ENCODE peak calls at places on chromosomes 11 and 22, in six cellular contexts. Y is H9, W is H1, I is mesenchymal stem cell, N is trophoblast cell, G is IMR-90. A is an unnamed sample.

GRCh38 chr22:23608583-23608982 is 23.5 kb downstream of the DRICH1 start:
- DNase-seq in W (peak), G (peak), I (peak), N (no peak), Y (peak), A (peak)

GRCh38 chr22:47337161-47337621 is 574.7 kb downstream of the TBC1D22A start:
- DNase-seq in Y (no peak), G (peak), W (no peak), I (no peak), N (no peak), A (no peak)

GRCh38 chr11:46913484-46913883 is 4.9 kb downstream of the LRP4 start:
- DNase-seq in N (no peak), I (peak), Y (no peak), W (no peak), G (no peak), A (no peak)

GRCh38 chr11:131645237-131645636 is 274.8 kb downstream of the NTM start:
- DNase-seq in N (no peak), G (no peak), W (no peak), Y (no peak), I (no peak), A (no peak)

GRCh38 chr11:17256512-17256911 is 20.0 kb upstream of the NUCB2 start:
- DNase-seq in N (no peak), I (peak), W (no peak), G (peak), Y (no peak), A (no peak)

GRCh38 chr11:82003671-82004148 is 730.0 kb downstream of the FAM181B start:
- DNase-seq in I (no peak), Y (no peak), G (no peak), W (no peak), N (no peak), A (no peak)

GRCh38 chr11:94823127-94823732 is 55.1 kb downstream of the AMOTL1 start:
- DNase-seq in I (no peak), Y (no peak), W (no peak), N (no peak), G (no peak), A (no peak)

GRCh38 chr22:42745118-42745517 is 24.4 kb upstream of the A4GALT start:
- DNase-seq in N (peak), G (peak), Y (no peak), W (no peak), I (peak), A (no peak)

GRCh38 chr11:113796663-113797259 is 17.2 kb downstream of the CLDN25 start:
- DNase-seq in Y (no peak), N (peak), G (peak), W (no peak), I (peak), A (no peak)

GRCh38 chr11:68043349-68044144 is 4.7 kb downstream of the TCIRG1 start:
- DNase-seq in W (no peak), N (no peak), G (peak), Y (peak), I (peak), A (no peak)

GRCh38 chr11:32088117-32088941 is 2.5 kb upstream of the RCN1 start:
- DNase-seq in N (peak), G (peak), I (peak), W (no peak), Y (no peak), A (no peak)

GRCh38 chr11:44808053-44808753 is 81.4 kb downstream of the TSPAN18 start:
- DNase-seq in Y (no peak), G (no peak), N (no peak), W (no peak), I (no peak), A (no peak)

GRCh38 chr11:117438371-117439000 is 110.8 kb downstream of the CEP164 start:
- DNase-seq in N (peak), Y (no peak), W (no peak), G (peak), I (no peak), A (no peak)

GRCh38 chr11:121450424-121450823 is 1.7 kb upstream of the SORL1 start:
- DNase-seq in W (no peak), G (no peak), N (no peak), I (no peak), Y (no peak), A (no peak)

DNA sequence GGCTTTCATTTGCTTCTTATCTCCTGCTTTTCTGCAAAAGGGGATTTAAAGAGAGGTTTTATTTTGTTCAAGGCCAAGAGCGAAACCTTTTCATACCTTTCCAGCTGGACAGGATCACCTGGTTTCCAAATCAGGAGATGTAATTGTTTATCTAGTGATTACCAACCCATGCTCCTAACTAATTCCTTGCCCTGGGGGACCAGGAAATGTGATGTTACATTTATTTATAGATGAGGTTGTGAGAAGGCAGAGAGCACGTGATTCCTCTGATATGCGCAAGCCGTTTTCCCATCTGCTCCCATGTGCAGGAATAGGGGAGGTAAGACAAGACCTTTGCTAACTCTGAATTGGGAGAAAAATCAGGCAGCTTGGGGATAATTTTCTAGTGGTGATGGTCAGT is 507.2 kb upstream of the LARGE1 start:
- DNase-seq in W (no peak), G (no peak), N (no peak), I (no peak), Y (no peak), A (no peak)
- H3K14ac ChIP-seq in W (no peak), G (no peak), N (no peak), I (no peak), Y (no peak), A (no peak)

GRCh38 chr11:15843309-15843857 is 513.0 kb downstream of the SOX6 start:
- DNase-seq in G (peak), N (no peak), Y (peak), I (no peak), W (no peak), A (peak)
- H3K4ac ChIP-seq in G (no peak), N (no peak), Y (no peak), I (no peak), W (no peak), A (no peak)

DNA sequence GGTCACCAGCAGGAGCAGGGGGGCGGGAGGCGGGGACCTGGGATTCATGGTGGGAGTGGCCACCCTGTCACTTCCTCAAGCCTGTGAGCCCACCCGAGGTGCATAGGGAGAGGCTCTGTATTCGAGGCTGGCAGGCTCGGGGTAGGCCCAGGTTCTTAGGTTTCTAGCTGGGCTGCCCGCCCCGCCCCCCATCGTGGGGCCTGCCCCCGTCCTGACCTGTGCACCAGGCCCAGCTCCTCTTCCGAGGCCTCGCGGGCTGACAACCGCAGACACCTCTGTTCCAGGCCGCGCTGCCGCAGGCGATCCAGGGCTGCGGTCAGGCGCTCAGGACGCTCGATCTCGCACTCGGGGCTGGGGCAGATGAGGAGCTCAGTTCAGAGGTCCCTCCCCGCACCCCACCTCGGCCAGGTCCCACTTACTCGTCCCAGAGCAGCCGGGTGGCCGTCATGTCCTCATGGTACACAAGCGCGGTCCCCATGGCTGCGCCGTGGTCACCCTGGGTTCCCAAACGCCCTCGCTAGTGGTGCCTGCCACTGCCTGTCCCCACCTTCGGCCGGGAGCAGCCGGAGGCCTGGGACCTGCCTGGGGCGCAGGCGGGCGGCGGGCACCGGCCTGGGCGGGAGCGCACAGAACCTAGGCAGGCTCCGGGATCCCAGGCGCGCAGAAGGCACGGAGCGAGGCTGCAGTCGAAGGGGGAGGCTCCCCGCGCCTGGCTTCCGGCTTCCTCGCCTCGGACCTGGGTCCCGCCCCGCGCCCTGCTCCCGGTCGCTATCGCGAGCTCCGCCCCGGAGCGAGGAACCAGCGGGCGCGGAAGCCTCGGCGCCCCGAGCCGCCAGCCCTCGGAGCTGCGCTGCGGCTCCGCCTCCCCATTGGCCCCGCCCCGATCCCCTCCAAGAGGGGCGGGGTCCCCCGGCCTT is at the start of gene HDAC10:
- DNase-seq in I (peak), G (peak), N (peak), Y (peak), W (peak), A (peak)
- H2AK5ac ChIP-seq in I (peak), G (peak), N (peak), Y (no peak), W (no peak), A (peak)

DNA sequence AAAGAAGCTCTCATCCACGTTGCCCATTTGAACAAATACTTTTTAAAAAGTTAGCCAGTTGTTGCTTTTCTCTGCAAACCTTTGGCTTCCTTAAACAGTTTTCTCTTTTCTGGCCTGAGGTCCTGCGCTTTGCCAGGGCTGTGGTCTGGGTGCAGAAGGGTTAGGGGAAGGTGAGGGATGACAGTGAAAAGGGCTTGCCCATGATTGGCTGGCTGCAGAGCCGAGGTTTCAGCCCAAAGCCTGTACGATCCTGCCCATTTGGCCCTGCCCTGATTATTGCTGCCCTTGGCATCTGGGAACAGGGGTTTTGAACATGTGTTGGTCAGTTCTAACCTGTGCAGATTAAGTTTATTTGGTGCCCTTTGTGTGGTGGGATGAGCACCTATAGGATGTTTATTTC is 1.5 kb downstream of the INCENP start:
- DNase-seq in W (no peak), G (no peak), I (no peak), N (no peak), Y (no peak), A (no peak)
- H3K14ac ChIP-seq in W (no peak), G (no peak), I (no peak), N (no peak), Y (no peak), A (no peak)

GRCh38 chr11:122833133-122833470 is 5.2 kb upstream of the CRTAM start:
- DNase-seq in W (no peak), Y (no peak), I (no peak), N (no peak), G (no peak), A (no peak)

GRCh38 chr11:122836916-122837315 is 1.4 kb upstream of the CRTAM start:
- DNase-seq in Y (no peak), I (no peak), N (no peak), G (no peak), W (no peak), A (no peak)

GRCh38 chr11:122837528-122838346 is 563 bp upstream of the CRTAM start:
- DNase-seq in N (no peak), G (no peak), Y (no peak), W (no peak), I (no peak), A (no peak)

GRCh38 chr11:122834065-122834464 is 4.2 kb upstream of the CRTAM start:
- DNase-seq in G (no peak), Y (no peak), I (no peak), W (no peak), N (no peak), A (no peak)
- H3K4ac ChIP-seq in G (no peak), Y (no peak), I (no peak), W (no peak), N (no peak), A (no peak)

GRCh38 chr11:271316-271715 is 6.9 kb upstream of the NLRP6 start:
- DNase-seq in G (no peak), W (no peak), I (no peak), Y (peak), N (no peak), A (no peak)

GRCh38 chr11:269146-269890 is 8.9 kb upstream of the NLRP6 start:
- DNase-seq in I (no peak), W (no peak), G (no peak), N (peak), Y (peak), A (no peak)

GRCh38 chr11:272931-273198 is 5.3 kb upstream of the NLRP6 start:
- DNase-seq in Y (no peak), G (no peak), I (no peak), W (no peak), N (no peak), A (no peak)

GRCh38 chr11:272195-272930 is 5.8 kb upstream of the NLRP6 start:
- DNase-seq in Y (peak), W (peak), N (no peak), I (no peak), G (no peak), A (no peak)

DNA sequence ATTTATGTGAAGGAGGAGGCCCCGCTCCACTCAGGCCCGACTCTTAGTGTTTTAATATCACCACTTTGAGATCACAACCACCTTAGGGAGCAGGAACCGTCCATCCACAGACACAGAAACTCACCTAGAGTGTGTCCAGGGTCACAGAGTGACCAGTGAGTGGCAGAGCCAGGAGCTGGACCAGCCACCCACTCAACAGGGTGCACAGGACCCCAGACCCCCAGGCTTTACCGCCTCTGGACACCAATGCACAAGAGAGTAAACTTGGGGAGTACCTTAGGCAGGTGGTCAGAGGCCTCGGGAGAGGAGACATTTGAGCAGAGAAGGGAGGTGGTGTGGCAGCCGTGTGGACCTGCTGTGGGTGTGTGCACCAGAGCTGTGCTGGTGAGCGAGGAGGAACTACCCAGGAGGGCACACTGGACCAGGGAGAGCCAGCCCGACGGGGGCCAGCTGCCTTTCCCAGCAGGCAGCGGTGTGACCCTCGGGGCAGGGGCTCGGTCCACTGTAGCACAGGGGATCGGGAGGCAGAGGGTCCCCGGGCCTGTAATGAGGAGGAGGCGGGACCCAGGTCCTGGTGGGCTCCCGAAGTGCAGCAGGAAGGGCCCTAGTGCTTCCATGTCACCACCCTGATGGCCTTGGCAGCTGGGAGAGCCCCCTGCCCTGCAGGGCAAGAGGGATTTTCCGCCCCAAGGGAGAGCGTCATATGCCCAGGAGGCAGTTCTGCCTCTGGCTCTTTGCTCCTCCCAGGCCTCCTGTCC is 7.6 kb upstream of the NLRP6 start:
- DNase-seq in N (no peak), Y (peak), G (no peak), W (peak), I (no peak), A (no peak)
- H2AK5ac ChIP-seq in N (no peak), Y (no peak), G (no peak), W (no peak), I (no peak), A (peak)

GRCh38 chr11:78070606-78071005 is 6.9 kb downstream of the THRSP start:
- DNase-seq in G (no peak), I (no peak), W (no peak), N (no peak), Y (no peak), A (no peak)
- H3K14ac ChIP-seq in G (no peak), I (no peak), W (no peak), N (no peak), Y (no peak), A (no peak)

GRCh38 chr11:75582935-75583709 is 21.1 kb downstream of the SERPINH1 start:
- DNase-seq in W (peak), N (no peak), I (peak), Y (peak), G (peak), A (peak)
- H3K4ac ChIP-seq in W (peak), N (peak), I (peak), Y (no peak), G (peak), A (peak)